ENCODE peak calls at places on chromosomes 6 and 20, in nine cellular contexts. K is left cardiac atrium; O is EL; U is HFFc6; T is NCI-H1694 treated with DMSO at 0.1 percent for 48 hours; E is right atrium auricular region; D is psoas muscle; B is stimulated activated CD8-positive, alpha-beta memory T cell treated with anti-CD3 and anti-CD28 coated beads, Interleukin-4, amount 100 ng/mL, for 4 hours; I is activated naive CD4-positive, alpha-beta T cell treated with anti-CD3 and anti-CD28 coated beads, Interleukin-2, amount 50 U/mL, for 72 hours. N is an unnamed sample.

GRCh38 chr20:38407321-38407720 is 27.8 kb downstream of the SNHG17 start:
- DNase-seq in K (no peak), O (no peak), U (no peak), T (no peak), E (no peak), D (no peak), B (no peak), I (no peak), N (no peak)

GRCh38 chr6:79234150-79235022 is at the start of gene HMGN3:
- DNase-seq in K (peak; percentile 98), O (peak; percentile 92), U (peak; percentile 91), T (peak; percentile 74), E (peak; percentile 98), D (peak; percentile 97), B (peak; percentile 89), I (peak; percentile 89), N (peak; percentile 85)

GRCh38 chr6:131629656-131630055 is 1.6 kb upstream of the MED23 start:
- DNase-seq in K (no peak), O (peak; percentile 38), U (peak; percentile 53), T (no peak), E (no peak), D (no peak), B (no peak), I (no peak), N (no peak)

GRCh38 chr6:13311155-13311554 is 17.2 kb downstream of the TBC1D7 start:
- DNase-seq in K (no peak), O (no peak), U (no peak), T (no peak), E (no peak), D (no peak), B (no peak), I (no peak), N (no peak)

GRCh38 chr6:36052092-36052491 is 24.5 kb downstream of the MAPK14 start:
- DNase-seq in K (no peak), O (no peak), U (no peak), T (no peak), E (no peak), D (no peak), B (no peak), I (no peak), N (no peak)

GRCh38 chr6:150038202-150038830 is 13.0 kb upstream of the RAET1L start:
- DNase-seq in K (no peak), O (peak; percentile 45), U (no peak), T (no peak), E (no peak), D (no peak), B (no peak), I (no peak), N (no peak)

GRCh38 chr20:14445310-14445709 is 107.9 kb upstream of the FLRT3 start:
- DNase-seq in K (no peak), O (peak; percentile 62), U (no peak), T (no peak), E (no peak), D (no peak), B (no peak), I (no peak), N (no peak)

GRCh38 chr20:63192721-63193120 is 23.2 kb downstream of the YTHDF1 start:
- DNase-seq in K (no peak), O (no peak), U (no peak), T (no peak), E (no peak), D (no peak), B (no peak), I (no peak), N (no peak)

GRCh38 chr6:26280409-26280808 is 84.6 kb upstream of the BTN3A2 start:
- DNase-seq in K (no peak), O (no peak), U (no peak), T (no peak), E (no peak), D (no peak), B (no peak), I (no peak), N (no peak)

N was measured in stimulated activated CD4-positive, alpha-beta T cell treated with anti-CD3 and anti-CD28 coated beads, Interleukin-15, amount 100 ng/mL, for 1 hour.